ENCODE peak calls at places on chromosomes 3 and 15, in six cellular contexts. One of them, this sample, is unnamed.

GRCh38 chr3:57309769-57310168 is 17.3 kb upstream of the ASB14 start:
- DNase-seq in NCI-H2081: no peak
- DNase-seq in GM23248: no peak
- DNase-seq in WTC11: no peak
- DNase-seq in vagina: no peak
- DNase-seq in HFFc6: no peak
- DNase-seq in this sample: no peak

GRCh38 chr3:9080165-9080564 is 116.9 kb upstream of the RAD18 start:
- DNase-seq in GM23248: peak
- DNase-seq in WTC11: no peak
- DNase-seq in NCI-H2081: no peak
- DNase-seq in HFFc6: no peak
- DNase-seq in vagina: no peak
- DNase-seq in this sample: no peak

GRCh38 chr3:157103280-157103679 is 56.7 kb downstream of the CCNL1 start:
- DNase-seq in NCI-H2081: no peak
- DNase-seq in vagina: no peak
- DNase-seq in GM23248: no peak
- DNase-seq in WTC11: no peak
- DNase-seq in HFFc6: no peak
- DNase-seq in this sample: no peak

GRCh38 chr3:105166893-105167292 is 199.8 kb upstream of the ALCAM start:
- DNase-seq in WTC11: no peak
- DNase-seq in vagina: no peak
- DNase-seq in HFFc6: peak
- DNase-seq in GM23248: peak
- DNase-seq in NCI-H2081: no peak
- DNase-seq in this sample: no peak

GRCh38 chr15:55387027-55387426 is 21.1 kb downstream of the CCPG1 start:
- DNase-seq in vagina: no peak
- DNase-seq in WTC11: no peak
- DNase-seq in GM23248: no peak
- DNase-seq in HFFc6: no peak
- DNase-seq in NCI-H2081: no peak
- DNase-seq in this sample: no peak

GRCh38 chr3:81947359-81947758 is 185.9 kb upstream of the GBE1 start:
- DNase-seq in NCI-H2081: no peak
- DNase-seq in GM23248: no peak
- DNase-seq in WTC11: no peak
- DNase-seq in vagina: no peak
- DNase-seq in HFFc6: no peak
- DNase-seq in this sample: no peak

GRCh38 chr3:8571256-8571655 is 69.6 kb downstream of the LMCD1 start:
- DNase-seq in WTC11: no peak
- DNase-seq in GM23248: no peak
- DNase-seq in vagina: no peak
- DNase-seq in NCI-H2081: no peak
- DNase-seq in HFFc6: no peak
- DNase-seq in this sample: peak

GRCh38 chr15:85752591-85752990 is 42.1 kb downstream of the KLHL25 start:
- DNase-seq in HFFc6: no peak
- DNase-seq in vagina: no peak
- DNase-seq in GM23248: no peak
- DNase-seq in NCI-H2081: no peak
- DNase-seq in WTC11: peak
- DNase-seq in this sample: no peak

GRCh38 chr3:159219231-159219630 is 417.4 kb downstream of the MFSD1 start:
- DNase-seq in HFFc6: no peak
- DNase-seq in vagina: no peak
- DNase-seq in WTC11: no peak
- DNase-seq in GM23248: no peak
- DNase-seq in NCI-H2081: no peak
- DNase-seq in this sample: no peak

GRCh38 chr3:122937745-122938144 is 89.8 kb downstream of the SEMA5B start:
- DNase-seq in vagina: no peak
- DNase-seq in HFFc6: no peak
- DNase-seq in WTC11: no peak
- DNase-seq in NCI-H2081: no peak
- DNase-seq in GM23248: no peak
- DNase-seq in this sample: no peak

GRCh38 chr3:159898147-159898546 is 90.5 kb upstream of the IL12A start:
- DNase-seq in WTC11: peak
- DNase-seq in HFFc6: no peak
- DNase-seq in vagina: no peak
- DNase-seq in NCI-H2081: no peak
- DNase-seq in GM23248: no peak
- DNase-seq in this sample: no peak

GRCh38 chr3:121736112-121736511 is 13.4 kb downstream of the GOLGB1 start:
- DNase-seq in NCI-H2081: no peak
- DNase-seq in WTC11: no peak
- DNase-seq in GM23248: peak
- DNase-seq in vagina: no peak
- DNase-seq in HFFc6: no peak
- DNase-seq in this sample: no peak

GRCh38 chr3:133408366-133408765 is 8.5 kb downstream of the BFSP2 start:
- DNase-seq in GM23248: peak
- DNase-seq in NCI-H2081: no peak
- DNase-seq in WTC11: no peak
- DNase-seq in vagina: no peak
- DNase-seq in HFFc6: peak
- DNase-seq in this sample: no peak

GRCh38 chr3:113536627-113537101 is 4.3 kb downstream of the SIDT1 start:
- DNase-seq in HFFc6: peak
- DNase-seq in NCI-H2081: no peak
- DNase-seq in WTC11: no peak
- DNase-seq in GM23248: peak
- DNase-seq in vagina: no peak
- DNase-seq in this sample: no peak

GRCh38 chr3:157336252-157337009 is 100.2 kb upstream of the PTX3 start:
- DNase-seq in NCI-H2081: no peak
- DNase-seq in vagina: no peak
- DNase-seq in GM23248: no peak
- DNase-seq in WTC11: no peak
- DNase-seq in HFFc6: peak
- DNase-seq in this sample: no peak

GRCh38 chr15:69719527-69719926 is 266.9 kb downstream of the RPLP1 start:
- DNase-seq in WTC11: no peak
- DNase-seq in vagina: no peak
- DNase-seq in GM23248: no peak
- DNase-seq in NCI-H2081: no peak
- DNase-seq in HFFc6: no peak
- DNase-seq in this sample: no peak

GRCh38 chr3:124277516-124277890 is 285.6 kb upstream of the ROPN1 start:
- DNase-seq in GM23248: peak
- DNase-seq in vagina: no peak
- DNase-seq in HFFc6: no peak
- DNase-seq in WTC11: no peak
- DNase-seq in NCI-H2081: no peak
- DNase-seq in this sample: no peak

GRCh38 chr3:102060814-102061213 is 211.5 kb downstream of the NFKBIZ start:
- DNase-seq in GM23248: peak
- DNase-seq in vagina: no peak
- DNase-seq in WTC11: no peak
- DNase-seq in NCI-H2081: no peak
- DNase-seq in HFFc6: no peak
- DNase-seq in this sample: no peak

GRCh38 chr3:183626877-183627594 is 8.4 kb upstream of the KLHL24 start:
- DNase-seq in vagina: no peak
- DNase-seq in NCI-H2081: no peak
- DNase-seq in HFFc6: no peak
- DNase-seq in GM23248: no peak
- DNase-seq in WTC11: no peak
- DNase-seq in this sample: no peak

GRCh38 chr15:25784141-25784540 is 79.0 kb downstream of the ATP10A start:
- DNase-seq in vagina: no peak
- DNase-seq in NCI-H2081: no peak
- DNase-seq in GM23248: peak
- DNase-seq in HFFc6: peak
- DNase-seq in WTC11: no peak
- DNase-seq in this sample: no peak

GRCh38 chr15:101435761-101436160 is 53.7 kb downstream of the PCSK6 start:
- DNase-seq in vagina: no peak
- DNase-seq in GM23248: no peak
- DNase-seq in WTC11: no peak
- DNase-seq in HFFc6: no peak
- DNase-seq in NCI-H2081: no peak
- DNase-seq in this sample: no peak

GRCh38 chr3:157418104-157418503 is 18.5 kb upstream of the PTX3 start:
- DNase-seq in WTC11: no peak
- DNase-seq in GM23248: no peak
- DNase-seq in vagina: no peak
- DNase-seq in HFFc6: no peak
- DNase-seq in NCI-H2081: no peak
- DNase-seq in this sample: no peak

GRCh38 chr3:69357196-69357595 is 28.7 kb downstream of the FRMD4B start:
- DNase-seq in vagina: no peak
- DNase-seq in GM23248: no peak
- DNase-seq in WTC11: no peak
- DNase-seq in NCI-H2081: no peak
- DNase-seq in HFFc6: no peak
- DNase-seq in this sample: no peak

GRCh38 chr3:68751883-68752282 is 180.5 kb downstream of the TAFA4 start:
- DNase-seq in NCI-H2081: no peak
- DNase-seq in GM23248: no peak
- DNase-seq in HFFc6: no peak
- DNase-seq in vagina: no peak
- DNase-seq in WTC11: no peak
- DNase-seq in this sample: no peak

GRCh38 chr3:104939196-104939595 is 427.5 kb upstream of the ALCAM start:
- DNase-seq in WTC11: no peak
- DNase-seq in vagina: no peak
- DNase-seq in NCI-H2081: no peak
- DNase-seq in HFFc6: peak
- DNase-seq in GM23248: no peak
- DNase-seq in this sample: no peak

GRCh38 chr3:129360224-129360623 is 68.2 kb downstream of the EFCAB12 start:
- DNase-seq in GM23248: no peak
- DNase-seq in WTC11: no peak
- DNase-seq in vagina: no peak
- DNase-seq in HFFc6: no peak
- DNase-seq in NCI-H2081: no peak
- DNase-seq in this sample: no peak

GRCh38 chr3:30496496-30496966 is 109.9 kb upstream of the TGFBR2 start:
- DNase-seq in WTC11: no peak
- DNase-seq in GM23248: peak
- DNase-seq in vagina: no peak
- DNase-seq in HFFc6: peak
- DNase-seq in NCI-H2081: no peak
- DNase-seq in this sample: no peak

GRCh38 chr3:178454714-178455113 is 81.5 kb upstream of the KCNMB2 start:
- DNase-seq in NCI-H2081: no peak
- DNase-seq in WTC11: no peak
- DNase-seq in GM23248: peak
- DNase-seq in vagina: no peak
- DNase-seq in HFFc6: peak
- DNase-seq in this sample: no peak

GRCh38 chr3:166243511-166243910 is 406.3 kb upstream of the BCHE start:
- DNase-seq in GM23248: no peak
- DNase-seq in vagina: no peak
- DNase-seq in WTC11: no peak
- DNase-seq in HFFc6: no peak
- DNase-seq in NCI-H2081: no peak
- DNase-seq in this sample: no peak

GRCh38 chr3:8278448-8278847 is 223.2 kb upstream of the LMCD1 start:
- DNase-seq in WTC11: no peak
- DNase-seq in GM23248: no peak
- DNase-seq in HFFc6: no peak
- DNase-seq in NCI-H2081: no peak
- DNase-seq in vagina: no peak
- DNase-seq in this sample: peak

GRCh38 chr15:65326109-65326508 is 21.6 kb downstream of the RNU5B-1 start:
- DNase-seq in NCI-H2081: no peak
- DNase-seq in HFFc6: no peak
- DNase-seq in GM23248: no peak
- DNase-seq in vagina: no peak
- DNase-seq in WTC11: peak
- DNase-seq in this sample: no peak

GRCh38 chr15:74543583-74543982 is 2.6 kb downstream of the ARID3B start:
- DNase-seq in GM23248: no peak
- DNase-seq in NCI-H2081: no peak
- DNase-seq in vagina: no peak
- DNase-seq in HFFc6: no peak
- DNase-seq in WTC11: no peak
- DNase-seq in this sample: no peak

GRCh38 chr3:117526485-117527079 is 817.0 kb downstream of the TUSC7 start:
- DNase-seq in NCI-H2081: peak
- DNase-seq in WTC11: peak
- DNase-seq in GM23248: peak
- DNase-seq in HFFc6: peak
- DNase-seq in vagina: no peak
- DNase-seq in this sample: peak

GRCh38 chr3:185661772-185662171 is 75.7 kb downstream of the SENP2 start:
- DNase-seq in NCI-H2081: no peak
- DNase-seq in GM23248: no peak
- DNase-seq in vagina: no peak
- DNase-seq in WTC11: no peak
- DNase-seq in HFFc6: no peak
- DNase-seq in this sample: no peak

GRCh38 chr15:42825599-42825998 is 88.7 kb upstream of the CDAN1 start:
- DNase-seq in WTC11: no peak
- DNase-seq in HFFc6: no peak
- DNase-seq in NCI-H2081: no peak
- DNase-seq in GM23248: no peak
- DNase-seq in vagina: no peak
- DNase-seq in this sample: no peak

GRCh38 chr3:188400494-188401243 is 246.7 kb downstream of the LPP start:
- DNase-seq in HFFc6: no peak
- DNase-seq in NCI-H2081: no peak
- DNase-seq in GM23248: no peak
- DNase-seq in WTC11: no peak
- DNase-seq in vagina: no peak
- DNase-seq in this sample: no peak

GRCh38 chr3:46690798-46691197 is 2.7 kb downstream of the ALS2CL start:
- DNase-seq in vagina: no peak
- DNase-seq in HFFc6: no peak
- DNase-seq in NCI-H2081: no peak
- DNase-seq in WTC11: no peak
- DNase-seq in GM23248: peak
- DNase-seq in this sample: no peak

GRCh38 chr3:12730511-12731234 is 28.4 kb downstream of the TMEM40 start:
- DNase-seq in WTC11: no peak
- DNase-seq in HFFc6: peak
- DNase-seq in GM23248: peak
- DNase-seq in NCI-H2081: no peak
- DNase-seq in vagina: no peak
- DNase-seq in this sample: no peak

GRCh38 chr3:136351351-136351750 is 101.2 kb downstream of the PCCB start:
- DNase-seq in vagina: no peak
- DNase-seq in WTC11: no peak
- DNase-seq in NCI-H2081: no peak
- DNase-seq in HFFc6: no peak
- DNase-seq in GM23248: peak
- DNase-seq in this sample: no peak

GRCh38 chr3:16427309-16427965 is 86.1 kb downstream of the RFTN1 start:
- DNase-seq in vagina: no peak
- DNase-seq in WTC11: no peak
- DNase-seq in HFFc6: peak
- DNase-seq in GM23248: peak
- DNase-seq in NCI-H2081: no peak
- DNase-seq in this sample: no peak

This sample was measured in A673.